ENCODE peak calls at places on chromosomes 2 and 18, in five cellular contexts. H is NB4; M is myocyte; C is stimulated activated CD4-positive, alpha-beta T cell treated with anti-CD3 and anti-CD28 coated beads, Interleukin-4, amount 100 ng/mL, for 1 hour; Z is anterior cingulate cortex. E is an unnamed sample.

GRCh38 chr2:23588106-23588505 is 203.1 kb downstream of the KLHL29 start:
- DNase-seq in H (no peak), M (no peak), C (no peak), Z (no peak), E (no peak)

GRCh38 chr2:171217330-171217729 is 56.6 kb upstream of the TLK1 start:
- DNase-seq in H (no peak), M (no peak), C (no peak), Z (no peak), E (no peak)

GRCh38 chr2:71532327-71532726 is 79.0 kb downstream of the DYSF start:
- DNase-seq in H (no peak), M (no peak), C (no peak), Z (no peak), E (no peak)

GRCh38 chr2:195659114-195659513 is 2.1 kb downstream of the SLC39A10 start:
- DNase-seq in H (peak), M (no peak), C (no peak), Z (no peak), E (no peak)

GRCh38 chr2:119826370-119826961 is 66.7 kb downstream of the PTPN4 start:
- DNase-seq in H (peak), M (peak), C (peak), Z (no peak), E (peak)

GRCh38 chr2:120470041-120470716 is 124.2 kb downstream of the INHBB start:
- DNase-seq in H (peak), M (peak), C (no peak), Z (no peak), E (no peak)

GRCh38 chr18:25230658-25231326 is 121.2 kb downstream of the ZNF521 start:
- DNase-seq in H (no peak), M (peak), C (no peak), Z (peak), E (no peak)

GRCh38 chr2:230913406-230913805 is 11.6 kb downstream of the GPR55 start:
- DNase-seq in H (peak), M (no peak), C (no peak), Z (no peak), E (no peak)

GRCh38 chr2:233449071-233449901 is 95.0 kb downstream of the DGKD start:
- DNase-seq in H (no peak), M (no peak), C (no peak), Z (peak), E (no peak)

GRCh38 chr18:49277395-49278036 is 182.9 kb downstream of the DYM start:
- DNase-seq in H (no peak), M (no peak), C (no peak), Z (no peak), E (no peak)

GRCh38 chr2:68756178-68756577 is 21.6 kb downstream of the ARHGAP25 start:
- DNase-seq in H (no peak), M (no peak), C (no peak), Z (no peak), E (no peak)

GRCh38 chr2:235050992-235051351 is 99.2 kb downstream of the SH3BP4 start:
- DNase-seq in H (peak), M (peak), C (no peak), Z (peak), E (no peak)

GRCh38 chr2:133424876-133425275 is 143.4 kb downstream of the NCKAP5 start:
- DNase-seq in H (no peak), M (no peak), C (no peak), Z (no peak), E (no peak)

GRCh38 chr18:48794251-48794970 is 156.4 kb downstream of the SMAD7 start:
- DNase-seq in H (no peak), M (no peak), C (no peak), Z (no peak), E (no peak)

GRCh38 chr2:235666240-235666781 is 172.5 kb downstream of the AGAP1 start:
- DNase-seq in H (peak), M (peak), C (no peak), Z (peak), E (peak)

GRCh38 chr2:101341421-101341820 is 32.9 kb upstream of the RNF149 start:
- DNase-seq in H (no peak), M (no peak), C (peak), Z (no peak), E (no peak)

GRCh38 chr2:127103243-127104165 is 3.5 kb downstream of the BIN1 start:
- DNase-seq in H (no peak), M (peak), C (no peak), Z (peak), E (peak)

GRCh38 chr18:40356153-40356552 is 1598.9 kb upstream of the PIK3C3 start:
- DNase-seq in H (no peak), M (no peak), C (no peak), Z (no peak), E (no peak)

GRCh38 chr2:203440671-203441070 is 94.4 kb downstream of the RAPH1 start:
- DNase-seq in H (no peak), M (no peak), C (no peak), Z (no peak), E (no peak)

GRCh38 chr2:52879561-52879960 is 888.0 kb upstream of the CHAC2 start:
- DNase-seq in H (no peak), M (no peak), C (no peak), Z (no peak), E (no peak)

GRCh38 chr18:33821503-33821902 is 243.5 kb downstream of the ASXL3 start:
- DNase-seq in H (no peak), M (no peak), C (no peak), Z (no peak), E (no peak)

GRCh38 chr18:23888880-23889279 is 125.7 kb upstream of the TTC39C start:
- DNase-seq in H (no peak), M (no peak), C (no peak), Z (no peak), E (no peak)

GRCh38 chr2:97660775-97661417 is 2.9 kb downstream of the ACTR1B start:
- DNase-seq in H (peak), M (peak), C (no peak), Z (no peak), E (no peak)

GRCh38 chr2:165055081-165055879 is 100.0 kb upstream of the SLC38A11 start:
- DNase-seq in H (no peak), M (no peak), C (no peak), Z (no peak), E (no peak)

GRCh38 chr2:239312741-239313246 is 88.0 kb downstream of the HDAC4 start:
- DNase-seq in H (no peak), M (no peak), C (peak), Z (no peak), E (no peak)

GRCh38 chr2:241762933-241763369 is 13.7 kb upstream of the GAL3ST2 start:
- DNase-seq in H (peak), M (no peak), C (no peak), Z (no peak), E (no peak)

GRCh38 chr2:64839844-64840243 is 149.4 kb upstream of the SLC1A4 start:
- DNase-seq in H (peak), M (no peak), C (no peak), Z (no peak), E (no peak)